ENCODE peak calls at places on chromosomes 4 and X, in four cellular contexts. One of them, this sample, is unnamed.
A peak's percentile ranks its signal among the peaks of the same experiment; 100 is the strongest.

GRCh38 chr4:129355529-129355928 is 259.6 kb downstream of the C4orf33 start:
- DNase-seq in neural progenitor cell: peak; percentile 34
- DNase-seq in NAMALWA: no peak
- DNase-seq in NCI-H1930: no peak
- DNase-seq in this sample: peak; percentile 48

GRCh38 chr4:54082168-54082567 is 17.8 kb upstream of the CHIC2 start:
- DNase-seq in neural progenitor cell: no peak
- DNase-seq in NAMALWA: no peak
- DNase-seq in NCI-H1930: no peak
- DNase-seq in this sample: no peak

GRCh38 chr4:26175016-26175786 is 145.6 kb upstream of the RBPJ start:
- DNase-seq in neural progenitor cell: no peak
- DNase-seq in NAMALWA: no peak
- DNase-seq in NCI-H1930: no peak
- DNase-seq in this sample: no peak

GRCh38 chr4:125434136-125434535 is 119.4 kb downstream of the FAT4 start:
- DNase-seq in neural progenitor cell: no peak
- DNase-seq in NAMALWA: no peak
- DNase-seq in NCI-H1930: no peak
- DNase-seq in this sample: no peak

GRCh38 chr4:86250006-86250405 is 109.8 kb downstream of the MAPK10 start:
- DNase-seq in neural progenitor cell: no peak
- DNase-seq in NAMALWA: no peak
- DNase-seq in NCI-H1930: no peak
- DNase-seq in this sample: no peak

GRCh38 chr4:37453361-37454262 is 209.1 kb downstream of the NWD2 start:
- DNase-seq in neural progenitor cell: peak; percentile 81
- DNase-seq in NAMALWA: no peak
- DNase-seq in NCI-H1930: no peak
- DNase-seq in this sample: peak; percentile 54

GRCh38 chr4:119810001-119810400 is 181.4 kb upstream of the PDE5A start:
- DNase-seq in neural progenitor cell: no peak
- DNase-seq in NAMALWA: no peak
- DNase-seq in NCI-H1930: no peak
- DNase-seq in this sample: no peak

GRCh38 chrX:16828126-16828908 is 41.8 kb downstream of the RBBP7 start:
- DNase-seq in neural progenitor cell: no peak
- DNase-seq in NAMALWA: no peak
- DNase-seq in NCI-H1930: no peak
- DNase-seq in this sample: no peak

GRCh38 chrX:133350751-133351150 is 64.5 kb downstream of the GPC4 start:
- DNase-seq in neural progenitor cell: no peak
- DNase-seq in NAMALWA: no peak
- DNase-seq in NCI-H1930: no peak
- DNase-seq in this sample: no peak

GRCh38 chr4:145626623-145626982 is 7.4 kb downstream of the MMAA start:
- DNase-seq in neural progenitor cell: no peak
- DNase-seq in NAMALWA: no peak
- DNase-seq in NCI-H1930: no peak
- DNase-seq in this sample: no peak

GRCh38 chrX:119488749-119489148 is 20.5 kb downstream of the SLC25A5 start:
- DNase-seq in neural progenitor cell: peak; percentile 49
- DNase-seq in NAMALWA: peak; percentile 42
- DNase-seq in NCI-H1930: no peak
- DNase-seq in this sample: no peak

GRCh38 chr4:76280488-76281441 is 25.8 kb upstream of the STBD1 start:
- DNase-seq in neural progenitor cell: no peak
- DNase-seq in NAMALWA: no peak
- DNase-seq in NCI-H1930: no peak
- DNase-seq in this sample: no peak

GRCh38 chr4:188714488-188714887 is 575.2 kb downstream of the TRIML1 start:
- DNase-seq in neural progenitor cell: no peak
- DNase-seq in NAMALWA: no peak
- DNase-seq in NCI-H1930: no peak
- DNase-seq in this sample: no peak

GRCh38 chrX:40465735-40466551 is 114.8 kb upstream of the ATP6AP2 start:
- DNase-seq in neural progenitor cell: no peak
- DNase-seq in NAMALWA: no peak
- DNase-seq in NCI-H1930: no peak
- DNase-seq in this sample: no peak

GRCh38 chr4:106868381-106869035 is 167.6 kb downstream of the DKK2 start:
- DNase-seq in neural progenitor cell: no peak
- DNase-seq in NAMALWA: no peak
- DNase-seq in NCI-H1930: no peak
- DNase-seq in this sample: no peak

GRCh38 chr4:102869569-102870227 is 906 bp downstream of the CISD2 start:
- DNase-seq in neural progenitor cell: no peak
- DNase-seq in NAMALWA: no peak
- DNase-seq in NCI-H1930: peak; percentile 48
- DNase-seq in this sample: peak; percentile 24